ENCODE peak calls at places on chromosome 3, in four cellular contexts. One of them, this sample, is unnamed.

GRCh38 chr3:194787072-194787471 is 101.4 kb downstream of the FAM43A start:
- DNase-seq in HepG2: no peak
- DNase-seq in H1: no peak
- DNase-seq in GM12878: no peak
- DNase-seq in this sample: no peak

GRCh38 chr3:159416854-159417253 is 571.8 kb upstream of the IL12A start:
- DNase-seq in HepG2: no peak
- DNase-seq in H1: no peak
- DNase-seq in GM12878: no peak
- DNase-seq in this sample: no peak

GRCh38 chr3:192916455-192917257 is 1.0 kb downstream of the MB21D2 start:
- DNase-seq in HepG2: peak; percentile 24
- DNase-seq in H1: peak; percentile 75
- DNase-seq in GM12878: no peak
- DNase-seq in this sample: peak; percentile 79

GRCh38 chr3:144259267-144259666 is 287.6 kb downstream of the DIPK2A start:
- DNase-seq in HepG2: no peak
- DNase-seq in H1: no peak
- DNase-seq in GM12878: no peak
- DNase-seq in this sample: no peak

GRCh38 chr3:146975032-146975431 is 369.9 kb upstream of the PLSCR5 start:
- DNase-seq in HepG2: no peak
- DNase-seq in H1: no peak
- DNase-seq in GM12878: no peak
- DNase-seq in this sample: no peak

GRCh38 chr3:184316792-184317191 is 2.4 kb downstream of the EIF4G1 start:
- DNase-seq in HepG2: no peak
- DNase-seq in H1: no peak
- DNase-seq in GM12878: no peak
- DNase-seq in this sample: no peak

GRCh38 chr3:147412917-147413711 is 3.9 kb downstream of the ZIC1 start:
- DNase-seq in HepG2: no peak
- DNase-seq in H1: peak; percentile 77
- DNase-seq in GM12878: no peak
- DNase-seq in this sample: no peak

GRCh38 chr3:46423588-46423987 is 16.5 kb downstream of the CCRL2 start:
- DNase-seq in HepG2: peak; percentile 3
- DNase-seq in H1: no peak
- DNase-seq in GM12878: no peak
- DNase-seq in this sample: no peak

GRCh38 chr3:188387921-188388320 is 234.0 kb downstream of the LPP start:
- DNase-seq in HepG2: no peak
- DNase-seq in H1: no peak
- DNase-seq in GM12878: no peak
- DNase-seq in this sample: no peak

GRCh38 chr3:141000027-141000663 is 51.0 kb upstream of the SPSB4 start:
- DNase-seq in HepG2: peak; percentile 43
- DNase-seq in H1: peak; percentile 76
- DNase-seq in GM12878: peak; percentile 7
- DNase-seq in this sample: peak; percentile 70

GRCh38 chr3:71389911-71390573 is 193.5 kb downstream of the FOXP1 start:
- DNase-seq in HepG2: peak; percentile 39
- DNase-seq in H1: no peak
- DNase-seq in GM12878: no peak
- DNase-seq in this sample: peak; percentile 36

GRCh38 chr3:135905058-135905724 is 60.3 kb upstream of the PPP2R3A start:
- DNase-seq in HepG2: no peak
- DNase-seq in H1: no peak
- DNase-seq in GM12878: no peak
- DNase-seq in this sample: peak; percentile 20

GRCh38 chr3:98359993-98360675 is 6.5 kb downstream of the OR5K4 start:
- DNase-seq in HepG2: peak; percentile 49
- DNase-seq in H1: no peak
- DNase-seq in GM12878: peak; percentile 48
- DNase-seq in this sample: no peak

GRCh38 chr3:42658091-42658770 is 4.7 kb downstream of the ZBTB47 start:
- DNase-seq in HepG2: no peak
- DNase-seq in H1: peak; percentile 43
- DNase-seq in GM12878: no peak
- DNase-seq in this sample: no peak

GRCh38 chr3:89697321-89697916 is 590.0 kb downstream of the EPHA3 start:
- DNase-seq in HepG2: no peak
- DNase-seq in H1: no peak
- DNase-seq in GM12878: no peak
- DNase-seq in this sample: no peak

GRCh38 chr3:191414732-191415131 is 46.2 kb upstream of the PYDC2 start:
- DNase-seq in HepG2: no peak
- DNase-seq in H1: no peak
- DNase-seq in GM12878: no peak
- DNase-seq in this sample: no peak

GRCh38 chr3:55574671-55575070 is 87.6 kb upstream of the WNT5A start:
- DNase-seq in HepG2: no peak
- DNase-seq in H1: no peak
- DNase-seq in GM12878: no peak
- DNase-seq in this sample: no peak

GRCh38 chr3:61331937-61332590 is 80.8 kb upstream of the FHIT start:
- DNase-seq in HepG2: no peak
- DNase-seq in H1: no peak
- DNase-seq in GM12878: no peak
- DNase-seq in this sample: peak; percentile 85

GRCh38 chr3:190877925-190878324 is 15.4 kb upstream of the GMNC start:
- DNase-seq in HepG2: no peak
- DNase-seq in H1: peak; percentile 68
- DNase-seq in GM12878: no peak
- DNase-seq in this sample: no peak

GRCh38 chr3:44682182-44682896 is 30.1 kb upstream of the ZNF502 start:
- DNase-seq in HepG2: no peak
- DNase-seq in H1: no peak
- DNase-seq in GM12878: no peak
- DNase-seq in this sample: no peak

GRCh38 chr3:151124476-151124875 is 39.0 kb downstream of the MED12L start:
- DNase-seq in HepG2: no peak
- DNase-seq in H1: no peak
- DNase-seq in GM12878: no peak
- DNase-seq in this sample: no peak

GRCh38 chr3:120418866-120419490 is 31.8 kb downstream of the FSTL1 start:
- DNase-seq in HepG2: peak; percentile 76
- DNase-seq in H1: no peak
- DNase-seq in GM12878: no peak
- DNase-seq in this sample: peak; percentile 27

GRCh38 chr3:16399473-16399872 is 114.0 kb downstream of the RFTN1 start:
- DNase-seq in HepG2: no peak
- DNase-seq in H1: no peak
- DNase-seq in GM12878: no peak
- DNase-seq in this sample: peak; percentile 22

GRCh38 chr3:18841422-18842343 is 306.6 kb upstream of the KCNH8 start:
- DNase-seq in HepG2: no peak
- DNase-seq in H1: no peak
- DNase-seq in GM12878: no peak
- DNase-seq in this sample: no peak

GRCh38 chr3:50278868-50279224 is at the start of gene LSMEM2:
- DNase-seq in HepG2: no peak
- DNase-seq in H1: no peak
- DNase-seq in GM12878: no peak
- DNase-seq in this sample: no peak

GRCh38 chr3:26293351-26293750 is 329.2 kb upstream of the LRRC3B start:
- DNase-seq in HepG2: no peak
- DNase-seq in H1: no peak
- DNase-seq in GM12878: no peak
- DNase-seq in this sample: no peak

GRCh38 chr3:59783468-59783988 is 733.7 kb upstream of the CFAP20DC start:
- DNase-seq in HepG2: no peak
- DNase-seq in H1: no peak
- DNase-seq in GM12878: no peak
- DNase-seq in this sample: no peak

GRCh38 chr3:42533161-42533897 is 30.9 kb downstream of the VIPR1 start:
- DNase-seq in HepG2: no peak
- DNase-seq in H1: no peak
- DNase-seq in GM12878: no peak
- DNase-seq in this sample: no peak

GRCh38 chr3:124630994-124631393 is 99.3 kb upstream of the UMPS start:
- DNase-seq in HepG2: no peak
- DNase-seq in H1: no peak
- DNase-seq in GM12878: no peak
- DNase-seq in this sample: no peak

GRCh38 chr3:14821151-14821550 is 2.4 kb downstream of the FGD5 start:
- DNase-seq in HepG2: no peak
- DNase-seq in H1: no peak
- DNase-seq in GM12878: no peak
- DNase-seq in this sample: no peak
- H3K27me3 ChIP-seq in HepG2: no peaks in the 10 kb centered on the region
- H3K27me3 ChIP-seq in H1: no peaks in the 10 kb centered on the region
- H3K27me3 ChIP-seq in GM12878: peaks cover 2% of the 10 kb centered on the region
- H3K27me3 ChIP-seq in this sample: no peaks in the 10 kb centered on the region

DNA sequence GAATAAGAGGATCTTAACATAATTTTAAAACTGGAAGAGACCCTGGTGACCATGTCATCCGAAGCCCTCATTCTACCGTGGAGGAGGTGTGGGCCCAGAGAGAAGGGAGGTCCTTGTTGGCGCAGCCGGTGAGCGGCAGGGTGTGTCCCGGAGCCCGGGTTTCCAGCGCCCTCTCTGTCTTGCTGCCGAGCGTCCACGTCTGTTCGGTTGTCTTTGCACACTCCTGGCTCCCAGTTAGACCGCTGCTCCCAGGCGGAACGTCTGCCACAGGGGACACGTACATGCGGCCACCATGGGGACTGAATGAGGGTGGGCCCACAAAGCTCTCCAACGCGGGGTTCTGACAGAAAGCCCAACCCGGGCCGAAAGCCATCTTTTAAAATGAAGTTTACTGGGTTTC is 6.6 kb upstream of the MUC4 start:
- DNase-seq in HepG2: no peak
- DNase-seq in H1: no peak
- DNase-seq in GM12878: no peak
- DNase-seq in this sample: no peak
- TF ChIP-seq SUZ12 in HepG2: no peak
- TF ChIP-seq SUZ12 in H1: no peak
- TF ChIP-seq SUZ12 in GM12878: no peak
- TF ChIP-seq SUZ12 in this sample: no peak

DNA sequence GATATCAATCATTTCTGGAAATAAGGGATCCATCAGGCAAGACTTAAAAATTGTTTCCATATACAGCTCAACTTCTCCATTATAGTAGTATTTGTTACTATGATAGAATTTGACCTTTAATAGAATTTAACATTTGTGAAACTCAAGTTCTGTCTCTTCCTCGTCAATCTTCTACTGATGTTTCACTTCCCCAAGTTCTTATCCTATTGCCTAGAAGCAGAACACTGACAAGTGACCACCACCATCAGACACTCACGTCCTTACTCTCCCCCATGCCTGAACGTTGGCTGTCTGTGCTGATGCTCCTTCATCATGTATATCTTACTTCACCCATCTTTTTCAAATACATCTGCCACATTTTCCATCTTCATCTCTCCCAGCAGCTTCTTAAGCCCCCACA is 26.6 kb upstream of the TAFA4 start:
- DNase-seq in HepG2: no peak
- DNase-seq in H1: no peak
- DNase-seq in GM12878: no peak
- DNase-seq in this sample: no peak
- H3K27me3 ChIP-seq in HepG2: no peaks in the 10 kb centered on the region
- H3K27me3 ChIP-seq in H1: no peaks in the 10 kb centered on the region
- H3K27me3 ChIP-seq in GM12878: no peaks in the 10 kb centered on the region
- H3K27me3 ChIP-seq in this sample: no peaks in the 10 kb centered on the region

DNA sequence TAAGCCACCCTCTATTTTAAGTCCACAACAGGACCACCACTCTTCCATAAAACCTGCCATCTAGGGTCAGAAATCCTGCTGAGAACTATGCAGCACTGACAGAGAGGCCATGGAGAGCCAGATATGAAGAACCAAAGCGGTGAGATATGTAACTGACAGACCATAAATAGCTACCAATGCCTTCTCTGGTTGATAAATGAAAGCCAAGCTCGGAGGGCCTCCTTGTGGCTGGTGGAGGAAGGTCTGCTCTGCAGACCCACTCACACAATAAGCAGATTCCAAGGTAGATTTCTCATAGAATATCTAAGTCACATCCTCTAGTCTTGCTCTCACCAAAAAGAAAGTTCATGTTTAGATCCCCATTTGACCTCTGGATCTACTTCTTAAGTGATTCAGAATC is 38.9 kb downstream of the RYK start:
- DNase-seq in HepG2: peak; percentile 15
- DNase-seq in H1: no peak
- DNase-seq in GM12878: no peak
- DNase-seq in this sample: no peak
- TF ChIP-seq SUZ12 in HepG2: no peak
- TF ChIP-seq SUZ12 in H1: no peak
- TF ChIP-seq SUZ12 in GM12878: no peak
- TF ChIP-seq SUZ12 in this sample: no peak

GRCh38 chr3:111745786-111746185 is 113.3 kb upstream of the PHLDB2 start:
- DNase-seq in HepG2: no peak
- DNase-seq in H1: no peak
- DNase-seq in GM12878: no peak
- DNase-seq in this sample: no peak

GRCh38 chr3:111748132-111748531 is 110.9 kb upstream of the PHLDB2 start:
- DNase-seq in HepG2: no peak
- DNase-seq in H1: no peak
- DNase-seq in GM12878: no peak
- DNase-seq in this sample: no peak

GRCh38 chr3:111747490-111747889 is 111.6 kb upstream of the PHLDB2 start:
- DNase-seq in HepG2: no peak
- DNase-seq in H1: no peak
- DNase-seq in GM12878: no peak
- DNase-seq in this sample: no peak

GRCh38 chr3:111746772-111747171 is 112.3 kb upstream of the PHLDB2 start:
- DNase-seq in HepG2: no peak
- DNase-seq in H1: no peak
- DNase-seq in GM12878: no peak
- DNase-seq in this sample: no peak

DNA sequence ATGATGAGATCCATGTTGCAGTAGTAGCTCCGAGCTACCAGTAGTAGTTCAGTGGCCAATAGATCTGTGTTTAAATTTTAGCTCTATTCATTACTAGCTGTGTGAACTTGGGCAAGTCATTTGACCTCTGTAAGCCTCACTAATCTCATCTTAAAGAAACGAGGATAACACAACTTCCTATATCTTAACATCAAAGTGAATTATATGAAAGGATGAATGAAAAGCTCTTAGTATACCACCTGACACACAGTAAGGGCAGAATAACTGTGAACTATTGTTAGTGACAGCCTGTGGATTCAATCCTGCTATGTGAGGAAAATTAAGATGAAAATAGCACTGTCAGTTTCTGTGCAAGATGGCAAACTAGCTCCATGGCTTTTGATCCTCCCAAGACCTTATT is 114.5 kb upstream of the PHLDB2 start:
- DNase-seq in HepG2: no peak
- DNase-seq in H1: no peak
- DNase-seq in GM12878: no peak
- DNase-seq in this sample: no peak
- H3K27me3 ChIP-seq in HepG2: no peaks in the 10 kb centered on the region
- H3K27me3 ChIP-seq in H1: no peaks in the 10 kb centered on the region
- H3K27me3 ChIP-seq in GM12878: no peaks in the 10 kb centered on the region
- H3K27me3 ChIP-seq in this sample: no peaks in the 10 kb centered on the region